ENCODE peak calls at places on chromosomes 7 and 10, in ten cellular contexts. V is epithelial cell of proximal tubule, I is AG04449, E is AG09309, P is Peyer's patch, R is MCF 10A, Y is type B pancreatic cell, X is transverse colon, U is fibroblast of the aortic adventitia, Z is endothelial cell. A is an unnamed sample.

GRCh38 chr7:155803418-155804376 is 8.6 kb downstream of the SHH start:
- DNase-seq in V (no peak), I (no peak), E (no peak), P (peak), R (no peak), Y (no peak), X (peak), U (no peak), Z (peak), A (no peak)

GRCh38 chr10:34558093-34558492 is 257.0 kb downstream of the PARD3 start:
- DNase-seq in V (no peak), I (no peak), E (no peak), P (no peak), R (no peak), Y (no peak), X (no peak), U (no peak), Z (no peak), A (no peak)

GRCh38 chr7:22948770-22949169 is 65.2 kb downstream of the HYCC1 start:
- DNase-seq in V (no peak), I (no peak), E (no peak), P (no peak), R (no peak), Y (no peak), X (no peak), U (no peak), Z (no peak), A (no peak)

GRCh38 chr7:125256446-125256845 is 326.8 kb upstream of the POT1 start:
- DNase-seq in V (peak), I (no peak), E (no peak), P (no peak), R (no peak), Y (no peak), X (no peak), U (no peak), Z (no peak), A (no peak)

GRCh38 chr7:77903597-77903996 is 105.0 kb downstream of the PHTF2 start:
- DNase-seq in V (no peak), I (no peak), E (no peak), P (no peak), R (peak), Y (no peak), X (no peak), U (peak), Z (no peak), A (no peak)

GRCh38 chr7:134777908-134778580 is 1.4 kb upstream of the CALD1 start:
- DNase-seq in V (no peak), I (no peak), E (no peak), P (no peak), R (peak), Y (no peak), X (no peak), U (peak), Z (no peak), A (peak)

GRCh38 chr10:16674147-16674703 is 143.0 kb downstream of the RSU1 start:
- DNase-seq in V (no peak), I (no peak), E (no peak), P (no peak), R (no peak), Y (no peak), X (no peak), U (no peak), Z (no peak), A (no peak)

GRCh38 chr10:33524966-33525365 is 190.5 kb upstream of the NRP1 start:
- DNase-seq in V (no peak), I (peak), E (no peak), P (no peak), R (no peak), Y (no peak), X (no peak), U (no peak), Z (no peak), A (peak)

GRCh38 chr7:30453859-30454258 is 24.7 kb downstream of the NOD1 start:
- DNase-seq in V (no peak), I (no peak), E (no peak), P (no peak), R (no peak), Y (no peak), X (no peak), U (peak), Z (no peak), A (no peak)

GRCh38 chr10:110483633-110484032 is 14.1 kb upstream of the DUSP5 start:
- DNase-seq in V (no peak), I (no peak), E (no peak), P (no peak), R (no peak), Y (no peak), X (no peak), U (no peak), Z (no peak), A (no peak)

GRCh38 chr10:43969506-43969905 is 320.8 kb upstream of the ZNF32 start:
- DNase-seq in V (no peak), I (no peak), E (no peak), P (no peak), R (no peak), Y (no peak), X (no peak), U (no peak), Z (no peak), A (no peak)

GRCh38 chr7:77746824-77747165 is 50.5 kb downstream of the RSBN1L start:
- DNase-seq in V (no peak), I (no peak), E (no peak), P (no peak), R (no peak), Y (no peak), X (no peak), U (no peak), Z (no peak), A (no peak)

GRCh38 chr7:129865093-129865931 is 87.4 kb downstream of the UBE2H start:
- DNase-seq in V (no peak), I (no peak), E (no peak), P (no peak), R (no peak), Y (no peak), X (no peak), U (peak), Z (no peak), A (peak)

GRCh38 chr7:138663741-138664710 is 37.1 kb downstream of the SVOPL start:
- DNase-seq in V (peak), I (no peak), E (no peak), P (no peak), R (no peak), Y (no peak), X (peak), U (no peak), Z (peak), A (peak)

GRCh38 chr10:43112608-43112961 is 25.7 kb upstream of the CSGALNACT2 start:
- DNase-seq in V (no peak), I (no peak), E (no peak), P (no peak), R (no peak), Y (no peak), X (no peak), U (no peak), Z (no peak), A (no peak)

GRCh38 chr10:132836248-132836831 is 50.4 kb upstream of the NKX6-2 start:
- DNase-seq in V (no peak), I (no peak), E (no peak), P (peak), R (no peak), Y (peak), X (no peak), U (no peak), Z (no peak), A (no peak)

GRCh38 chr7:106283831-106284515 is 810 bp downstream of the NAMPT start:
- DNase-seq in V (no peak), I (no peak), E (no peak), P (peak), R (peak), Y (no peak), X (peak), U (peak), Z (no peak), A (peak)

GRCh38 chr10:118568327-118568848 is 27.1 kb downstream of the PRLHR start:
- DNase-seq in V (peak), I (no peak), E (peak), P (no peak), R (peak), Y (peak), X (peak), U (peak), Z (peak), A (peak)

GRCh38 chr7:4208586-4208985 is 473.5 kb upstream of the FOXK1 start:
- DNase-seq in V (no peak), I (no peak), E (no peak), P (no peak), R (no peak), Y (no peak), X (no peak), U (no peak), Z (no peak), A (no peak)

GRCh38 chr7:44195901-44196300 is 4.9 kb upstream of the YKT6 start:
- DNase-seq in V (no peak), I (no peak), E (no peak), P (no peak), R (no peak), Y (no peak), X (no peak), U (peak), Z (no peak), A (no peak)

GRCh38 chr7:1123721-1124120 is 35.8 kb downstream of the GPER1 start:
- DNase-seq in V (no peak), I (no peak), E (peak), P (no peak), R (no peak), Y (peak), X (peak), U (peak), Z (peak), A (peak)

GRCh38 chr7:46776790-46777189 is 805.1 kb downstream of the TNS3 start:
- DNase-seq in V (no peak), I (no peak), E (no peak), P (no peak), R (peak), Y (no peak), X (no peak), U (peak), Z (no peak), A (peak)

GRCh38 chr10:1425886-1426285 is 311.4 kb downstream of the ADARB2 start:
- DNase-seq in V (no peak), I (no peak), E (no peak), P (no peak), R (no peak), Y (no peak), X (no peak), U (no peak), Z (no peak), A (no peak)

GRCh38 chr7:81499262-81500116 is 270.4 kb downstream of the HGF start:
- DNase-seq in V (peak), I (peak), E (peak), P (no peak), R (peak), Y (no peak), X (no peak), U (peak), Z (peak), A (peak)

GRCh38 chr10:49152663-49153062 is 18.8 kb upstream of the FAM170B start:
- DNase-seq in V (no peak), I (no peak), E (no peak), P (no peak), R (no peak), Y (no peak), X (no peak), U (no peak), Z (no peak), A (no peak)

GRCh38 chr7:6507906-6508305 is 43.4 kb downstream of the GRID2IP start:
- DNase-seq in V (no peak), I (no peak), E (no peak), P (no peak), R (no peak), Y (no peak), X (no peak), U (no peak), Z (no peak), A (no peak)

GRCh38 chr10:51685768-51686167 is 13.6 kb downstream of the CSTF2T start:
- DNase-seq in V (no peak), I (no peak), E (no peak), P (no peak), R (peak), Y (no peak), X (no peak), U (no peak), Z (no peak), A (no peak)

GRCh38 chr10:43861966-43862751 is 213.5 kb upstream of the ZNF32 start:
- DNase-seq in V (peak), I (peak), E (peak), P (no peak), R (peak), Y (no peak), X (no peak), U (peak), Z (no peak), A (peak)

GRCh38 chr7:41885078-41885477 is 182.2 kb upstream of the INHBA start:
- DNase-seq in V (no peak), I (no peak), E (no peak), P (no peak), R (no peak), Y (no peak), X (no peak), U (peak), Z (no peak), A (peak)

GRCh38 chr7:111292026-111292430 is 201.1 kb downstream of the LRRN3 start:
- DNase-seq in V (no peak), I (peak), E (peak), P (no peak), R (no peak), Y (no peak), X (no peak), U (peak), Z (no peak), A (peak)

GRCh38 chr7:23472974-23473847 is 2.9 kb upstream of the IGF2BP3 start:
- DNase-seq in V (no peak), I (no peak), E (no peak), P (peak), R (no peak), Y (no peak), X (no peak), U (no peak), Z (peak), A (peak)

GRCh38 chr10:118148245-118148644 is 101.5 kb upstream of the RAB11FIP2 start:
- DNase-seq in V (no peak), I (no peak), E (no peak), P (no peak), R (no peak), Y (no peak), X (no peak), U (no peak), Z (no peak), A (no peak)

GRCh38 chr7:92740713-92741126 is 95.7 kb downstream of the CDK6 start:
- DNase-seq in V (peak), I (peak), E (no peak), P (no peak), R (peak), Y (no peak), X (no peak), U (peak), Z (no peak), A (peak)

GRCh38 chr10:12712284-12712983 is 289.1 kb downstream of the CCDC3 start:
- DNase-seq in V (no peak), I (no peak), E (no peak), P (no peak), R (no peak), Y (no peak), X (no peak), U (no peak), Z (no peak), A (no peak)

GRCh38 chr7:148501707-148502139 is 88.8 kb upstream of the C7orf33 start:
- DNase-seq in V (peak), I (no peak), E (no peak), P (no peak), R (no peak), Y (no peak), X (peak), U (no peak), Z (no peak), A (peak)

GRCh38 chr10:44470779-44471178 is 85.9 kb upstream of the CXCL12 start:
- DNase-seq in V (no peak), I (no peak), E (no peak), P (no peak), R (no peak), Y (no peak), X (no peak), U (peak), Z (no peak), A (peak)

GRCh38 chr7:118590107-118590506 is 365.6 kb downstream of the ANKRD7 start:
- DNase-seq in V (no peak), I (no peak), E (no peak), P (no peak), R (peak), Y (no peak), X (no peak), U (no peak), Z (peak), A (peak)
- TF ChIP-seq CTCF in V (peak), I (no peak), E (no peak), P (peak), R (peak), Y (peak), X (peak), U (no peak), Z (peak), A (peak)

GRCh38 chr7:117673367-117673766 is 193.5 kb downstream of the CFTR start:
- DNase-seq in V (no peak), I (no peak), E (no peak), P (peak), R (no peak), Y (peak), X (peak), U (peak), Z (peak), A (no peak)

GRCh38 chr7:117675519-117676137 is 195.8 kb downstream of the CFTR start:
- DNase-seq in V (no peak), I (no peak), E (no peak), P (no peak), R (no peak), Y (no peak), X (no peak), U (peak), Z (no peak), A (no peak)

GRCh38 chr7:117672433-117672832 is 192.6 kb downstream of the CFTR start:
- DNase-seq in V (no peak), I (no peak), E (no peak), P (no peak), R (no peak), Y (no peak), X (no peak), U (no peak), Z (no peak), A (no peak)

GRCh38 chr7:117674617-117675016 is 194.8 kb downstream of the CFTR start:
- DNase-seq in V (no peak), I (no peak), E (no peak), P (no peak), R (no peak), Y (no peak), X (no peak), U (no peak), Z (no peak), A (no peak)

DNA sequence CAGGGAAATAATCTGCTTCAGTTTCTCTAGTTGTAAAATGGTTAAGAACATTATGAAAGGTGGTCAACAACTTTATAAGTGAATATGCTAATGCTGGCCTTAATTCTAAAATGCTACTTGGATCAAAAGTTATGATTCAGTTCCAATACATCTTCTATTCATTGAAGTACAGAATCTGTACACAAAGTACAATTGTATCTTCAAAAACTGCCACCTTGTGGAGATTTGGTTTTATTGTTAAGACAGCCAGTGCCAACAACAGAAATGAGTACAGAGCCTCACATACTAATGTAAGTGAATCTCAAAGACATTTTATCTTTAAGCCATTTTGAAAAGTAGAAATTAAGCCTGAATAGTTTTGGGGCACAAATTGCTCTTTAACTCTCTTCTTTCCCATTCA is 194.0 kb downstream of the CFTR start:
- DNase-seq in V (no peak), I (no peak), E (no peak), P (no peak), R (peak), Y (no peak), X (no peak), U (peak), Z (no peak), A (peak)
- TF ChIP-seq CTCF in V (peak), I (peak), E (no peak), P (peak), R (peak), Y (peak), X (peak), U (peak), Z (no peak), A (peak)

DNA sequence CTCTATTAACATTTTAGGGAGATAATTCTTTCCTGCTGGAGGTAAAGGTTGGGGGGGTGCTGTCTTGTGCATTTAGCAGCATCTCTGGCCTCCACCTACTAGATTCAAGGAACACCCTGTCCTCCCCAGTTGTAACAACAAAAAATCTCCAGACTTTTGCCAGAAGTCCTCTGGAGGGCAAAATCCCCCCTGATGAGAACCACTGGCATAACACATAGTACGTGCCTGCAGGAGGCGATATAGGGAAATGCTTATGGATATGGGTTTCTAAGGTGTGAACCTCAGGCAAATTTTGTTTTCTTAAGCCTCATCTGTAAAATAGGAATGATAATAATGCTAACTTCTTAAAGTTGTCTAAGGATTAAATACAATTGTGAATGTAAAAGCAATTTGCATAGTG is 2.9 kb upstream of the OSBPL3 start:
- DNase-seq in V (no peak), I (no peak), E (no peak), P (no peak), R (no peak), Y (no peak), X (no peak), U (no peak), Z (no peak), A (no peak)
- TF ChIP-seq CTCF in V (peak), I (peak), E (peak), P (no peak), R (peak), Y (peak), X (no peak), U (no peak), Z (no peak), A (peak)

DNA sequence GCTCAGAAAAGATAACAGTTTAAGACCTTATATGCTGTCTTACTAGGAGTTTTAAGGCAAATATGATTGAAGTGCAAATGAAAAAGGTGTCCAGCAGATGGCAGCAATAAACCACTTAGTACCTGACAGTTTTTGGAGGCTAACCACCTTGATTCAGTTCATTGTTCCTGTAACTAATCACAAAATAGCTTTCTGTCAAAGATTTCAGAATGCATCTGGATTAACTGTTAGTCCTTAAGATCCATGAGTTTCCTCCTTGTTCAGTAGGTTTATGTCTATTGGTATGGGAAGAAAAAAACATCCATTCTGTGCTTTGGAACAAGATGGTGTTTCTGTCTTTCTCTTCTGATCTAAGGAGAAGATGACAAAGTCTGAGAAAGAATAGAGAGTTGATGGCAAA is 46.6 kb downstream of the CCSER2 start:
- DNase-seq in V (peak), I (peak), E (peak), P (no peak), R (peak), Y (no peak), X (no peak), U (peak), Z (peak), A (peak)
- TF ChIP-seq CTCF in V (peak), I (peak), E (peak), P (peak), R (peak), Y (peak), X (peak), U (peak), Z (peak), A (peak)

DNA sequence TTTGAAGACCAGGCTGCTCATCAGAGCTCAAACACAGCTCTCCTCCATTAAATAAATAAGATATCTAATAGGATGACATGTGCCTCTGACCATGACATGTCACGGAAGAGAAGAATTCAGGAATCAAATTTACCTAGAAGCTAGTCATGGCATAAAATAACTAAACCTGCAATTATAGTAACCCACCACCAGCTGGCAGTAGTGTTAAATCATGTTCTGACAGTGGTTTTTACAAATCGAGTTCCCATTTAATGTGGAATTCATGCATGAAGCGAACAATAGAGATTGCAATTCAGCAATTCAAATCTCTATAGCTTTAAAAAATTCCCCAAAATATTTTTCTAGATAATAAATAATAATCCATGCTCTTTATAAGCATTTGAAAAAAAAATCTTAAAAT is 74.6 kb upstream of the IKZF1 start:
- DNase-seq in V (no peak), I (no peak), E (no peak), P (no peak), R (peak), Y (no peak), X (no peak), U (no peak), Z (no peak), A (peak)
- TF ChIP-seq CTCF in V (peak), I (no peak), E (peak), P (peak), R (peak), Y (peak), X (peak), U (peak), Z (peak), A (peak)